ENCODE peak calls at places on chromosome 3, in nine cellular contexts. F is pancreas, K is coronary artery, J is fibroblast of mammary gland, N is lung, Y is OCI-LY7, H is adrenal gland, U is esophagus squamous epithelium, E is upper lobe of right lung. A is an unnamed sample.

GRCh38 chr3:150495563-150496168 is 50.6 kb downstream of the SERP1 start:
- DNase-seq in F (no peak), K (no peak), J (peak), N (no peak), Y (peak), H (no peak), U (no peak), E (no peak), A (no peak)

GRCh38 chr3:111314146-111314873 is 227.7 kb upstream of the CD96 start:
- DNase-seq in F (no peak), K (no peak), J (no peak), N (no peak), Y (no peak), H (no peak), U (no peak), E (no peak), A (no peak)

GRCh38 chr3:154430014-154430413 is at the start of gene GPR149:
- DNase-seq in F (no peak), K (no peak), J (no peak), N (no peak), Y (no peak), H (no peak), U (no peak), E (no peak), A (no peak)

GRCh38 chr3:60445416-60445815 is 805.8 kb downstream of the FHIT start:
- DNase-seq in F (no peak), K (no peak), J (no peak), N (no peak), Y (no peak), H (no peak), U (no peak), E (no peak), A (no peak)

GRCh38 chr3:46857485-46858341 is 5.5 kb downstream of the MYL3 start:
- DNase-seq in F (no peak), K (no peak), J (no peak), N (no peak), Y (no peak), H (peak), U (no peak), E (peak), A (no peak)

GRCh38 chr3:24533557-24534193 is 39.0 kb upstream of the THRB start:
- DNase-seq in F (no peak), K (no peak), J (no peak), N (no peak), Y (no peak), H (no peak), U (no peak), E (no peak), A (no peak)

GRCh38 chr3:112199622-112200316 is 66.7 kb upstream of the GCSAM start:
- DNase-seq in F (no peak), K (no peak), J (peak), N (no peak), Y (no peak), H (no peak), U (no peak), E (no peak), A (no peak)

GRCh38 chr3:45029661-45030060 is 3.6 kb downstream of the CLEC3B start:
- DNase-seq in F (no peak), K (no peak), J (peak), N (no peak), Y (no peak), H (no peak), U (no peak), E (no peak), A (no peak)

GRCh38 chr3:177810162-177810623 is 612.9 kb upstream of the TBL1XR1 start:
- DNase-seq in F (no peak), K (no peak), J (peak), N (no peak), Y (no peak), H (no peak), U (no peak), E (no peak), A (no peak)

GRCh38 chr3:107561980-107562379 is 39.2 kb downstream of the BBX start:
- DNase-seq in F (no peak), K (no peak), J (peak), N (no peak), Y (no peak), H (no peak), U (no peak), E (no peak), A (no peak)

GRCh38 chr3:31377045-31377642 is 155.6 kb upstream of the STT3B start:
- DNase-seq in F (no peak), K (no peak), J (peak), N (peak), Y (no peak), H (no peak), U (no peak), E (no peak), A (peak)

GRCh38 chr3:156617145-156617544 is 57.2 kb upstream of the TIPARP start:
- DNase-seq in F (no peak), K (no peak), J (peak), N (no peak), Y (no peak), H (no peak), U (no peak), E (no peak), A (no peak)
- H3K4me3 ChIP-seq in F (no peak), K (no peak), J (no peak), N (no peak), Y (no peak), H (no peak), U (no peak), E (no peak), A (no peak)

GRCh38 chr3:142027295-142027694 is 122.0 kb downstream of the TFDP2 start:
- DNase-seq in F (no peak), K (no peak), J (peak), N (no peak), Y (peak), H (no peak), U (no peak), E (no peak), A (no peak)

GRCh38 chr3:142029052-142029642 is 120.2 kb downstream of the TFDP2 start:
- DNase-seq in F (no peak), K (no peak), J (no peak), N (no peak), Y (peak), H (no peak), U (no peak), E (no peak), A (no peak)

GRCh38 chr3:142028174-142028833 is 121.0 kb downstream of the TFDP2 start:
- DNase-seq in F (no peak), K (no peak), J (peak), N (no peak), Y (peak), H (no peak), U (no peak), E (no peak), A (peak)

GRCh38 chr3:142026333-142026732 is 123.0 kb downstream of the TFDP2 start:
- DNase-seq in F (no peak), K (no peak), J (no peak), N (no peak), Y (no peak), H (no peak), U (no peak), E (no peak), A (no peak)

DNA sequence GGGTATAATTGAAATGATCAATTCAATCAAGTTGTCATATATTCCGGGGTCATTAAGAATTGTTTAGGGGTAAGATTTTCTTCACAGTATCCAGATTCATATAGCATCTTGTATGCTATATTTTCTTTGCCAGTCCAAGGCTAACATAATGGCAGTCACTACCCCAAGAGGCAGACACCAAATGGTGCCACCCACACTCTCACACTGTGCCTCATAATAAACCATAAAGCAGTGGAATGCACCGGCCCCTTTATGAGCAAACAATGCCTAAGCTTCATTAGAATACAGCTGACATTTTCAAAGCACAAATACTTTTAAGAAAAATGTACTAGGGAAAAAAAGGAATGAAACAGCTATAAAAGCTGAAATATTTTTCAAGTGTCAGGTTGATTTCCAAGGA is 121.6 kb downstream of the TFDP2 start:
- DNase-seq in F (no peak), K (no peak), J (peak), N (no peak), Y (peak), H (no peak), U (no peak), E (no peak), A (peak)
- TF ChIP-seq CTCF in F (no peak), K (no peak), J (no peak), N (no peak), Y (no peak), H (no peak), U (no peak), E (no peak), A (no peak)

GRCh38 chr3:39933986-39934693 is 124.7 kb downstream of the MYRIP start:
- DNase-seq in F (no peak), K (no peak), J (no peak), N (no peak), Y (no peak), H (no peak), U (no peak), E (no peak), A (no peak)

GRCh38 chr3:39937315-39937714 is 127.9 kb downstream of the MYRIP start:
- DNase-seq in F (no peak), K (no peak), J (no peak), N (no peak), Y (no peak), H (no peak), U (no peak), E (no peak), A (no peak)

GRCh38 chr3:39935261-39935660 is 125.9 kb downstream of the MYRIP start:
- DNase-seq in F (no peak), K (no peak), J (no peak), N (no peak), Y (no peak), H (no peak), U (no peak), E (no peak), A (no peak)

GRCh38 chr3:39936848-39937247 is 127.4 kb downstream of the MYRIP start:
- DNase-seq in F (no peak), K (no peak), J (no peak), N (no peak), Y (no peak), H (no peak), U (no peak), E (no peak), A (no peak)

DNA sequence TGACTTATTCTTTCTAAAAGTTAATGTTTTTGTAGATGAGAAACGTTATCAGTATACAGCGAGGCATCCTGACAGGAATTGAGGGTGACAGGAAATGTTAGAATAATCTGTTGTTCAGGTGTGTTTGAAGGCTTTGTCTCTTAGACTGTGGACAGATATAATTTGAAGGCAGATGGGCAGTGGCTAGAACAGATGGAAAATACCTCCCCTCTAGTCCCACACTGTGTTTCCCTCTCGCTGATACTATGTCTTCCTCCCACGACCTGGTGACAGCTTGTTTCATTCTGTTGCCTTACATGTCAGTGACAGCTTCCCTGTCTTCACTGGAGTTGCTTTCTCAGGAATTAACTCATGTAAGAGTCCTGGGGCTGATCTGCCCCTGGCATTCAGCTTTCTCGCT is 125.3 kb downstream of the MYRIP start:
- DNase-seq in F (no peak), K (no peak), J (no peak), N (no peak), Y (no peak), H (no peak), U (no peak), E (no peak), A (no peak)
- H3K4me3 ChIP-seq in F (no peak), K (no peak), J (no peak), N (no peak), Y (no peak), H (no peak), U (no peak), E (no peak), A (no peak)

GRCh38 chr3:142852009-142852408 is 36.9 kb downstream of the PCOLCE2 start:
- DNase-seq in F (no peak), K (no peak), J (no peak), N (no peak), Y (no peak), H (no peak), U (no peak), E (no peak), A (no peak)

GRCh38 chr3:142853270-142854163 is 35.4 kb downstream of the PCOLCE2 start:
- DNase-seq in F (no peak), K (no peak), J (peak), N (no peak), Y (no peak), H (peak), U (no peak), E (no peak), A (peak)

GRCh38 chr3:142861926-142862325 is 27.0 kb downstream of the PCOLCE2 start:
- DNase-seq in F (no peak), K (no peak), J (no peak), N (no peak), Y (no peak), H (no peak), U (no peak), E (no peak), A (no peak)

GRCh38 chr3:142858043-142858442 is 30.8 kb downstream of the PCOLCE2 start:
- DNase-seq in F (no peak), K (no peak), J (no peak), N (no peak), Y (no peak), H (no peak), U (no peak), E (no peak), A (no peak)

GRCh38 chr3:142857056-142857455 is 31.8 kb downstream of the PCOLCE2 start:
- DNase-seq in F (peak), K (no peak), J (no peak), N (no peak), Y (peak), H (peak), U (no peak), E (no peak), A (peak)
- TF ChIP-seq CTCF in F (peak), K (no peak), J (no peak), N (no peak), Y (peak), H (peak), U (no peak), E (no peak), A (peak)

GRCh38 chr3:169758353-169758994 is 6.4 kb downstream of the TERC start:
- DNase-seq in F (no peak), K (no peak), J (no peak), N (no peak), Y (no peak), H (no peak), U (no peak), E (no peak), A (no peak)

GRCh38 chr3:169751875-169752274 is 13.0 kb downstream of the TERC start:
- DNase-seq in F (no peak), K (no peak), J (no peak), N (no peak), Y (no peak), H (no peak), U (no peak), E (no peak), A (no peak)

GRCh38 chr3:169754711-169755110 is 10.1 kb downstream of the TERC start:
- DNase-seq in F (no peak), K (no peak), J (no peak), N (no peak), Y (no peak), H (no peak), U (no peak), E (no peak), A (no peak)

GRCh38 chr3:169759256-169759655 is 5.6 kb downstream of the TERC start:
- DNase-seq in F (no peak), K (no peak), J (peak), N (no peak), Y (peak), H (no peak), U (no peak), E (no peak), A (no peak)

GRCh38 chr3:169755488-169755887 is 9.4 kb downstream of the TERC start:
- DNase-seq in F (no peak), K (no peak), J (no peak), N (no peak), Y (no peak), H (no peak), U (no peak), E (no peak), A (no peak)
- H3K4me3 ChIP-seq in F (no peak), K (no peak), J (no peak), N (no peak), Y (no peak), H (no peak), U (no peak), E (no peak), A (no peak)

GRCh38 chr3:83523470-83524073 is 1435.2 kb upstream of the CADM2 start:
- DNase-seq in F (no peak), K (no peak), J (peak), N (no peak), Y (peak), H (peak), U (no peak), E (no peak), A (peak)
- TF ChIP-seq CTCF in F (peak), K (peak), J (peak), N (no peak), Y (peak), H (peak), U (no peak), E (peak), A (peak)

GRCh38 chr3:126679318-126679751 is 24.4 kb upstream of the TXNRD3 start:
- DNase-seq in F (peak), K (peak), J (peak), N (peak), Y (peak), H (peak), U (peak), E (peak), A (no peak)

GRCh38 chr3:126676919-126677705 is 22.2 kb upstream of the TXNRD3 start:
- DNase-seq in F (no peak), K (no peak), J (peak), N (no peak), Y (no peak), H (no peak), U (no peak), E (no peak), A (no peak)

GRCh38 chr3:126679831-126680677 is 24.0 kb upstream of the CHCHD6 start:
- DNase-seq in F (no peak), K (peak), J (peak), N (no peak), Y (no peak), H (no peak), U (no peak), E (no peak), A (no peak)

GRCh38 chr3:126677862-126678549 is 23.1 kb upstream of the TXNRD3 start:
- DNase-seq in F (no peak), K (no peak), J (no peak), N (no peak), Y (no peak), H (no peak), U (no peak), E (no peak), A (no peak)

DNA sequence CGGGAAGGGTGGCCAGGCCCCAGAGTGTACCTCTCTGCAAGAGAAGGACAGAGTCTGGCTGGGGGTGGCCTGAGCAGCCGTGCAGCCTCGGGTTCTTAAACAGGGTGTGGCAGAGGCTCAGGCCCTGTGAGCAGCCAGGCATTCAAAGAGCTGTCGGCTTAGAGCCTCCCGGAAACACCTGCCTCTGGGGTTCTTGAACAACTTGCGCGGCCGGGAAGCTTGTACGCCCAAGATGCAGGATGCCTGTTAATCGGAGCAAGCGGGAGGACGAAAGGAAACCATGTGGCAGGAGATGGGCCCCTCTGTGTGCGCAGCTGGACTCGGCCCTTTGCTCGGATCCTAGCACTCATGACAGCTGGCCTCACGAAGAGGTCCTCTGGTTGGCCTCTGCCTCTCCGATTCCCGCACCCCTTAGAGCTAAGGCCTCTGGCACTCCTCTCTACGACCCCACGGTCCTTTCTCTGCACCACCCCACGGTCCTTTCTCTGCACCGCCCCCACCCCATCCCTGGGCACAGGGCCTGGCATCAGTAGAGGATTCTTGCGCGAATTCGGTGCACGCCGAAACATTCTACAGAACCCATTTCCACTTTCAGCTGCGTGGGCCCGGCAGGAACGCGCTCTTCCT is 23.9 kb upstream of the TXNRD3 start:
- DNase-seq in F (no peak), K (peak), J (no peak), N (no peak), Y (peak), H (no peak), U (no peak), E (peak), A (no peak)
- H3K4me3 ChIP-seq in F (no peak), K (peak), J (no peak), N (no peak), Y (peak), H (no peak), U (no peak), E (no peak), A (no peak)